ENCODE peak calls at places on chromosomes 13 and 19, in seven cellular contexts. P is neural crest cell; S is NT2/D1; R is CD4-positive, alpha-beta memory T cell; E is GM23248; G is NCI-H345; I is activated CD4-positive, alpha-beta memory T cell treated with anti-CD3 and anti-CD28 coated beads, Interleukin-2, amount 10 ng/mL, durations not matched to agents 7 days and 5 days. X is an unnamed sample.

GRCh38 chr13:44653261-44653660 is 77.1 kb upstream of the TSC22D1 start:
- DNase-seq in P (no peak), S (no peak), R (no peak), E (peak; percentile 69), G (no peak), I (no peak), X (no peak)

GRCh38 chr19:50500060-50500752 is 10.8 kb downstream of the JOSD2 start:
- DNase-seq in P (no peak), S (no peak), R (peak; percentile 4), E (peak; percentile 19), G (peak; percentile 27), I (no peak), X (peak; percentile 98)

GRCh38 chr19:38891791-38892190 is 7.6 kb downstream of the SIRT2 start:
- DNase-seq in P (no peak), S (no peak), R (no peak), E (no peak), G (no peak), I (no peak), X (peak; percentile 98)

GRCh38 chr13:113976711-113977684 is 3.1 kb upstream of the C13orf46 start:
- DNase-seq in P (no peak), S (peak; percentile 15), R (no peak), E (peak; percentile 85), G (no peak), I (no peak), X (no peak)

GRCh38 chr19:54254195-54254906 is 2.7 kb downstream of the LILRB5 start:
- DNase-seq in P (no peak), S (no peak), R (no peak), E (no peak), G (no peak), I (no peak), X (no peak)

GRCh38 chr19:34375598-34375997 is 10.6 kb downstream of the GPI start:
- DNase-seq in P (no peak), S (no peak), R (no peak), E (no peak), G (no peak), I (no peak), X (no peak)

GRCh38 chr13:50594276-50594970 is 249.1 kb downstream of the DLEU7 start:
- DNase-seq in P (peak; percentile 18), S (no peak), R (no peak), E (no peak), G (no peak), I (peak; percentile 17), X (peak; percentile 31)

GRCh38 chr19:1747285-1748114 is 5.8 kb upstream of the ONECUT3 start:
- DNase-seq in P (no peak), S (peak; percentile 44), R (peak; percentile 70), E (peak; percentile 71), G (no peak), I (peak; percentile 66), X (no peak)

GRCh38 chr13:106381083-106381482 is 154.4 kb downstream of the EFNB2 start:
- DNase-seq in P (no peak), S (peak; percentile 33), R (no peak), E (no peak), G (no peak), I (no peak), X (no peak)

GRCh38 chr19:51948979-51949378 is 21.7 kb downstream of the ZNF613 start:
- DNase-seq in P (no peak), S (peak; percentile 22), R (no peak), E (peak; percentile 57), G (no peak), I (no peak), X (no peak)

GRCh38 chr19:41893899-41894298 is 10.9 kb downstream of the ARHGEF1 start:
- DNase-seq in P (no peak), S (no peak), R (no peak), E (peak; percentile 32), G (no peak), I (no peak), X (no peak)

GRCh38 chr13:32142956-32143375 is 111.4 kb downstream of the FRY start:
- DNase-seq in P (no peak), S (peak; percentile 11), R (no peak), E (peak; percentile 23), G (no peak), I (no peak), X (peak; percentile 51)

GRCh38 chr13:112065867-112066623 is 904 bp upstream of the SOX1 start:
- DNase-seq in P (no peak), S (no peak), R (no peak), E (no peak), G (peak; percentile 71), I (no peak), X (no peak)

GRCh38 chr19:32876919-32877285 is 7.3 kb upstream of the SLC7A9 start:
- DNase-seq in P (no peak), S (no peak), R (no peak), E (no peak), G (no peak), I (no peak), X (no peak)

GRCh38 chr13:40069173-40070044 is 413.9 kb downstream of the COG6 start:
- DNase-seq in P (peak; percentile 79), S (peak; percentile 58), R (peak; percentile 53), E (peak; percentile 75), G (peak; percentile 44), I (peak; percentile 72), X (peak; percentile 92)

GRCh38 chr19:27762933-27763332 is 1450.0 kb downstream of the UQCRFS1 start:
- DNase-seq in P (no peak), S (no peak), R (no peak), E (no peak), G (no peak), I (no peak), X (no peak)

GRCh38 chr13:113883314-113883811 is 19.5 kb upstream of the GAS6 start:
- DNase-seq in P (no peak), S (no peak), R (no peak), E (no peak), G (no peak), I (no peak), X (no peak)